ENCODE peak calls at places on chromosome 1, in seven cellular contexts. One of them, this sample, is unnamed. For H3K27me3 and H3K4me1, the result is how much of the 10 kb centered on the place peaks cover.

GRCh38 chr1:227723474-227723873 is 11.6 kb downstream of the JMJD4 start:
- DNase-seq in naive thymus-derived CD4-positive, alpha-beta T cell: no peak
- DNase-seq in mammary epithelial cell: no peak
- DNase-seq in psoas muscle: no peak
- DNase-seq in IMR-90: peak
- DNase-seq in breast epithelium: no peak
- DNase-seq in ascending aorta: no peak
- DNase-seq in this sample: no peak

GRCh38 chr1:64834734-64835133 is 89.9 kb downstream of the RAVER2 start:
- DNase-seq in ascending aorta: no peak
- DNase-seq in breast epithelium: no peak
- DNase-seq in mammary epithelial cell: peak
- DNase-seq in IMR-90: peak
- DNase-seq in psoas muscle: no peak
- DNase-seq in naive thymus-derived CD4-positive, alpha-beta T cell: no peak
- DNase-seq in this sample: no peak

GRCh38 chr1:65104854-65105540 is 43.0 kb upstream of the AK4 start:
- DNase-seq in breast epithelium: no peak
- DNase-seq in ascending aorta: no peak
- DNase-seq in IMR-90: no peak
- DNase-seq in mammary epithelial cell: no peak
- DNase-seq in naive thymus-derived CD4-positive, alpha-beta T cell: no peak
- DNase-seq in psoas muscle: no peak
- DNase-seq in this sample: no peak

GRCh38 chr1:244758700-244759099 is 76.8 kb upstream of the COX20 start:
- DNase-seq in psoas muscle: no peak
- DNase-seq in breast epithelium: no peak
- DNase-seq in ascending aorta: no peak
- DNase-seq in mammary epithelial cell: no peak
- DNase-seq in IMR-90: no peak
- DNase-seq in naive thymus-derived CD4-positive, alpha-beta T cell: no peak
- DNase-seq in this sample: no peak

GRCh38 chr1:226550671-226551041 is 2.1 kb downstream of the STUM start:
- DNase-seq in IMR-90: no peak
- DNase-seq in naive thymus-derived CD4-positive, alpha-beta T cell: no peak
- DNase-seq in breast epithelium: no peak
- DNase-seq in mammary epithelial cell: no peak
- DNase-seq in psoas muscle: no peak
- DNase-seq in ascending aorta: no peak
- DNase-seq in this sample: no peak

GRCh38 chr1:63005812-63006211 is 221.9 kb downstream of the ATG4C start:
- DNase-seq in IMR-90: no peak
- DNase-seq in ascending aorta: no peak
- DNase-seq in mammary epithelial cell: no peak
- DNase-seq in naive thymus-derived CD4-positive, alpha-beta T cell: no peak
- DNase-seq in breast epithelium: no peak
- DNase-seq in psoas muscle: no peak
- DNase-seq in this sample: no peak

GRCh38 chr1:1535989-1536937 is 4.2 kb downstream of the TMEM240 start:
- DNase-seq in naive thymus-derived CD4-positive, alpha-beta T cell: no peak
- DNase-seq in IMR-90: no peak
- DNase-seq in mammary epithelial cell: no peak
- DNase-seq in psoas muscle: no peak
- DNase-seq in breast epithelium: no peak
- DNase-seq in ascending aorta: no peak
- DNase-seq in this sample: no peak

GRCh38 chr1:19852036-19852435 is 30.2 kb upstream of the OTUD3 start:
- DNase-seq in mammary epithelial cell: no peak
- DNase-seq in ascending aorta: no peak
- DNase-seq in IMR-90: no peak
- DNase-seq in breast epithelium: no peak
- DNase-seq in psoas muscle: no peak
- DNase-seq in naive thymus-derived CD4-positive, alpha-beta T cell: no peak
- DNase-seq in this sample: no peak

GRCh38 chr1:247639381-247639981 is 34.1 kb downstream of the OR2G3 start:
- DNase-seq in mammary epithelial cell: peak
- DNase-seq in IMR-90: peak
- DNase-seq in breast epithelium: peak
- DNase-seq in ascending aorta: peak
- DNase-seq in psoas muscle: peak
- DNase-seq in naive thymus-derived CD4-positive, alpha-beta T cell: peak
- DNase-seq in this sample: no peak

GRCh38 chr1:94246692-94247145 is 9.3 kb upstream of the ARHGAP29 start:
- DNase-seq in psoas muscle: no peak
- DNase-seq in mammary epithelial cell: no peak
- DNase-seq in ascending aorta: no peak
- DNase-seq in IMR-90: no peak
- DNase-seq in naive thymus-derived CD4-positive, alpha-beta T cell: no peak
- DNase-seq in breast epithelium: no peak
- DNase-seq in this sample: no peak

GRCh38 chr1:47722909-47723580 is 274.1 kb downstream of the TRABD2B start:
- DNase-seq in IMR-90: no peak
- DNase-seq in mammary epithelial cell: no peak
- DNase-seq in breast epithelium: no peak
- DNase-seq in psoas muscle: no peak
- DNase-seq in ascending aorta: no peak
- DNase-seq in naive thymus-derived CD4-positive, alpha-beta T cell: no peak
- DNase-seq in this sample: no peak

GRCh38 chr1:27335506-27336422 is 6.1 kb upstream of the SYTL1 start:
- DNase-seq in breast epithelium: no peak
- DNase-seq in psoas muscle: no peak
- DNase-seq in mammary epithelial cell: no peak
- DNase-seq in IMR-90: no peak
- DNase-seq in ascending aorta: no peak
- DNase-seq in naive thymus-derived CD4-positive, alpha-beta T cell: no peak
- DNase-seq in this sample: no peak

GRCh38 chr1:246815693-246816270 is 91.6 kb downstream of the SCCPDH start:
- DNase-seq in mammary epithelial cell: no peak
- DNase-seq in psoas muscle: no peak
- DNase-seq in naive thymus-derived CD4-positive, alpha-beta T cell: peak
- DNase-seq in breast epithelium: no peak
- DNase-seq in IMR-90: no peak
- DNase-seq in ascending aorta: no peak
- DNase-seq in this sample: no peak

GRCh38 chr1:89908294-89908992 is 86.5 kb upstream of the ZNF326 start:
- DNase-seq in psoas muscle: no peak
- DNase-seq in mammary epithelial cell: no peak
- DNase-seq in IMR-90: no peak
- DNase-seq in ascending aorta: no peak
- DNase-seq in naive thymus-derived CD4-positive, alpha-beta T cell: no peak
- DNase-seq in breast epithelium: no peak
- DNase-seq in this sample: no peak

GRCh38 chr1:3320246-3321152 is 134.0 kb upstream of the ARHGEF16 start:
- DNase-seq in mammary epithelial cell: no peak
- DNase-seq in naive thymus-derived CD4-positive, alpha-beta T cell: no peak
- DNase-seq in IMR-90: peak
- DNase-seq in breast epithelium: no peak
- DNase-seq in psoas muscle: no peak
- DNase-seq in ascending aorta: no peak
- DNase-seq in this sample: no peak

GRCh38 chr1:45569962-45570581 is 13.8 kb upstream of the NASP start:
- DNase-seq in psoas muscle: peak
- DNase-seq in mammary epithelial cell: peak
- DNase-seq in IMR-90: peak
- DNase-seq in ascending aorta: peak
- DNase-seq in breast epithelium: peak
- DNase-seq in naive thymus-derived CD4-positive, alpha-beta T cell: peak
- DNase-seq in this sample: peak

GRCh38 chr1:42938596-42939184 is 20.0 kb downstream of the SLC2A1 start:
- DNase-seq in mammary epithelial cell: no peak
- DNase-seq in psoas muscle: no peak
- DNase-seq in naive thymus-derived CD4-positive, alpha-beta T cell: no peak
- DNase-seq in IMR-90: no peak
- DNase-seq in ascending aorta: no peak
- DNase-seq in breast epithelium: no peak
- DNase-seq in this sample: no peak

GRCh38 chr1:22188436-22188835 is 45.5 kb upstream of the WNT4 start:
- DNase-seq in mammary epithelial cell: no peak
- DNase-seq in psoas muscle: no peak
- DNase-seq in ascending aorta: no peak
- DNase-seq in IMR-90: no peak
- DNase-seq in naive thymus-derived CD4-positive, alpha-beta T cell: no peak
- DNase-seq in breast epithelium: no peak
- DNase-seq in this sample: no peak

GRCh38 chr1:22189619-22190018 is 46.7 kb upstream of the WNT4 start:
- DNase-seq in breast epithelium: no peak
- DNase-seq in IMR-90: no peak
- DNase-seq in ascending aorta: no peak
- DNase-seq in naive thymus-derived CD4-positive, alpha-beta T cell: no peak
- DNase-seq in mammary epithelial cell: no peak
- DNase-seq in psoas muscle: no peak
- DNase-seq in this sample: no peak

GRCh38 chr1:22190731-22191130 is 47.8 kb upstream of the WNT4 start:
- DNase-seq in ascending aorta: no peak
- DNase-seq in psoas muscle: no peak
- DNase-seq in naive thymus-derived CD4-positive, alpha-beta T cell: no peak
- DNase-seq in breast epithelium: no peak
- DNase-seq in IMR-90: no peak
- DNase-seq in mammary epithelial cell: no peak
- DNase-seq in this sample: no peak

GRCh38 chr1:22190251-22190650 is 47.4 kb upstream of the WNT4 start:
- DNase-seq in psoas muscle: no peak
- DNase-seq in breast epithelium: no peak
- DNase-seq in naive thymus-derived CD4-positive, alpha-beta T cell: no peak
- DNase-seq in ascending aorta: no peak
- DNase-seq in IMR-90: no peak
- DNase-seq in mammary epithelial cell: no peak
- DNase-seq in this sample: no peak

GRCh38 chr1:22188914-22189313 is 46.0 kb upstream of the WNT4 start:
- DNase-seq in psoas muscle: no peak
- DNase-seq in ascending aorta: no peak
- DNase-seq in naive thymus-derived CD4-positive, alpha-beta T cell: no peak
- DNase-seq in IMR-90: no peak
- DNase-seq in breast epithelium: no peak
- DNase-seq in mammary epithelial cell: no peak
- DNase-seq in this sample: no peak
- H3K27me3 ChIP-seq in psoas muscle: under half
- H3K27me3 ChIP-seq in ascending aorta: under half
- H3K27me3 ChIP-seq in naive thymus-derived CD4-positive, alpha-beta T cell: under half
- H3K27me3 ChIP-seq in IMR-90: under half
- H3K27me3 ChIP-seq in breast epithelium: under half
- H3K27me3 ChIP-seq in mammary epithelial cell: under half
- H3K27me3 ChIP-seq in this sample: under half

GRCh38 chr1:81432654-81433109 is 368.1 kb upstream of the ADGRL2 start:
- DNase-seq in naive thymus-derived CD4-positive, alpha-beta T cell: no peak
- DNase-seq in breast epithelium: no peak
- DNase-seq in ascending aorta: no peak
- DNase-seq in IMR-90: no peak
- DNase-seq in mammary epithelial cell: no peak
- DNase-seq in psoas muscle: no peak
- DNase-seq in this sample: no peak
- H3K4me1 ChIP-seq in naive thymus-derived CD4-positive, alpha-beta T cell: under half
- H3K4me1 ChIP-seq in breast epithelium: under half
- H3K4me1 ChIP-seq in ascending aorta: under half
- H3K4me1 ChIP-seq in IMR-90: under half
- H3K4me1 ChIP-seq in mammary epithelial cell: under half
- H3K4me1 ChIP-seq in psoas muscle: under half
- H3K4me1 ChIP-seq in this sample: under half

GRCh38 chr1:155892801-155893200 is 18.3 kb downstream of the RIT1 start:
- DNase-seq in naive thymus-derived CD4-positive, alpha-beta T cell: no peak
- DNase-seq in breast epithelium: no peak
- DNase-seq in IMR-90: peak
- DNase-seq in psoas muscle: no peak
- DNase-seq in mammary epithelial cell: peak
- DNase-seq in ascending aorta: no peak
- DNase-seq in this sample: no peak

GRCh38 chr1:155899683-155900082 is 11.5 kb downstream of the RIT1 start:
- DNase-seq in breast epithelium: no peak
- DNase-seq in IMR-90: no peak
- DNase-seq in psoas muscle: no peak
- DNase-seq in ascending aorta: no peak
- DNase-seq in naive thymus-derived CD4-positive, alpha-beta T cell: no peak
- DNase-seq in mammary epithelial cell: no peak
- DNase-seq in this sample: no peak

GRCh38 chr1:155893389-155894142 is 17.6 kb downstream of the RIT1 start:
- DNase-seq in IMR-90: peak
- DNase-seq in psoas muscle: no peak
- DNase-seq in mammary epithelial cell: peak
- DNase-seq in ascending aorta: peak
- DNase-seq in breast epithelium: no peak
- DNase-seq in naive thymus-derived CD4-positive, alpha-beta T cell: peak
- DNase-seq in this sample: no peak

GRCh38 chr1:155900161-155900560 is 11.0 kb downstream of the RIT1 start:
- DNase-seq in naive thymus-derived CD4-positive, alpha-beta T cell: no peak
- DNase-seq in breast epithelium: no peak
- DNase-seq in IMR-90: no peak
- DNase-seq in psoas muscle: no peak
- DNase-seq in ascending aorta: no peak
- DNase-seq in mammary epithelial cell: no peak
- DNase-seq in this sample: no peak

GRCh38 chr1:155897746-155898145 is 13.4 kb downstream of the RIT1 start:
- DNase-seq in naive thymus-derived CD4-positive, alpha-beta T cell: no peak
- DNase-seq in IMR-90: peak
- DNase-seq in psoas muscle: no peak
- DNase-seq in ascending aorta: no peak
- DNase-seq in breast epithelium: no peak
- DNase-seq in mammary epithelial cell: no peak
- DNase-seq in this sample: no peak
- H3K27ac ChIP-seq in naive thymus-derived CD4-positive, alpha-beta T cell: no peak
- H3K27ac ChIP-seq in IMR-90: no peak
- H3K27ac ChIP-seq in psoas muscle: no peak
- H3K27ac ChIP-seq in ascending aorta: no peak
- H3K27ac ChIP-seq in breast epithelium: no peak
- H3K27ac ChIP-seq in mammary epithelial cell: no peak
- H3K27ac ChIP-seq in this sample: no peak

GRCh38 chr1:6412896-6413295 is 6.8 kb downstream of the HES2 start:
- DNase-seq in naive thymus-derived CD4-positive, alpha-beta T cell: no peak
- DNase-seq in breast epithelium: no peak
- DNase-seq in IMR-90: no peak
- DNase-seq in psoas muscle: no peak
- DNase-seq in ascending aorta: no peak
- DNase-seq in mammary epithelial cell: peak
- DNase-seq in this sample: no peak

GRCh38 chr1:6414443-6414844 is 5.3 kb downstream of the HES2 start:
- DNase-seq in breast epithelium: no peak
- DNase-seq in IMR-90: peak
- DNase-seq in ascending aorta: no peak
- DNase-seq in naive thymus-derived CD4-positive, alpha-beta T cell: peak
- DNase-seq in mammary epithelial cell: peak
- DNase-seq in psoas muscle: no peak
- DNase-seq in this sample: no peak

GRCh38 chr1:6416906-6417305 is 2.8 kb downstream of the HES2 start:
- DNase-seq in ascending aorta: no peak
- DNase-seq in psoas muscle: no peak
- DNase-seq in naive thymus-derived CD4-positive, alpha-beta T cell: no peak
- DNase-seq in mammary epithelial cell: no peak
- DNase-seq in IMR-90: no peak
- DNase-seq in breast epithelium: no peak
- DNase-seq in this sample: no peak

GRCh38 chr1:6415979-6416656 is 3.6 kb downstream of the HES2 start:
- DNase-seq in breast epithelium: no peak
- DNase-seq in ascending aorta: no peak
- DNase-seq in mammary epithelial cell: no peak
- DNase-seq in naive thymus-derived CD4-positive, alpha-beta T cell: no peak
- DNase-seq in IMR-90: no peak
- DNase-seq in psoas muscle: no peak
- DNase-seq in this sample: no peak

DNA sequence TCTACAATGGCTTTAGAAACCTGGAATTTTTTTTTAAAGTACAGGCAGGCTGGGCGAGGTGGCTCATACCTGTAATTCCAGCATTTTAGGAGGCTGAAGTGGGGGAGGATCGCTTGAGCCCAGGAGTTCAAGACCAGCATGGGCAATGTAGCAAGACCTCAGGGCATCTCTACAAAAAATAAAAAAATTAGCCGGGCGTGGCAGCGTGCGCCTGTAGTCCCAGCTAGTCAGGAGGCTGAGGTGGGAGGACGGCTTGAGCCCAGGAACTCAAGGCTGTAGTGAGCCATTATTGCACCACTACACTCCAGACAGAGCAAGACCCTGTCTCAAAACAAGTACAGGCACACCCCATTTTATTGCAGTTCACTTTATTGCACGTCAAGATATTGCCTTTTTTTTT is 4.8 kb downstream of the HES2 start:
- DNase-seq in naive thymus-derived CD4-positive, alpha-beta T cell: no peak
- DNase-seq in IMR-90: no peak
- DNase-seq in mammary epithelial cell: no peak
- DNase-seq in psoas muscle: no peak
- DNase-seq in breast epithelium: no peak
- DNase-seq in ascending aorta: no peak
- DNase-seq in this sample: no peak
- H3K27me3 ChIP-seq in naive thymus-derived CD4-positive, alpha-beta T cell: under half
- H3K27me3 ChIP-seq in IMR-90: half or more
- H3K27me3 ChIP-seq in mammary epithelial cell: under half
- H3K27me3 ChIP-seq in psoas muscle: half or more
- H3K27me3 ChIP-seq in breast epithelium: under half
- H3K27me3 ChIP-seq in ascending aorta: under half
- H3K27me3 ChIP-seq in this sample: under half